ENCODE peak calls at places on chromosomes 12 and 14, in four cellular contexts. X is neural progenitor cell, R is astrocyte, T is GM23338. H is an unnamed sample.

GRCh38 chr12:6569312-6569711 is 1.2 kb upstream of the NOP2 start:
- DNase-seq in T (no peak), X (no peak), R (no peak), H (no peak)

GRCh38 chr14:87573581-87573980 is 419.4 kb downstream of the GALC start:
- DNase-seq in X (no peak), T (no peak), R (no peak), H (no peak)

GRCh38 chr14:63011609-63012008 is 33.6 kb downstream of the KCNH5 start:
- DNase-seq in T (no peak), R (no peak), X (no peak), H (no peak)

GRCh38 chr14:103847439-103847953 is at the start of gene PPP1R13B:
- DNase-seq in T (peak), R (peak), X (peak), H (peak)

GRCh38 chr12:104166465-104166864 is 28.5 kb upstream of the NFYB start:
- DNase-seq in T (no peak), R (peak), X (no peak), H (no peak)

GRCh38 chr12:646303-647038 is 16.8 kb downstream of the NINJ2 start:
- DNase-seq in R (no peak), T (no peak), X (no peak), H (no peak)

GRCh38 chr12:1529228-1529861 is 65.0 kb downstream of the FBXL14 start:
- DNase-seq in X (no peak), R (no peak), T (no peak), H (no peak)

GRCh38 chr12:115740586-115741155 is 536.8 kb downstream of the MED13L start:
- DNase-seq in T (no peak), X (no peak), R (no peak), H (no peak)

GRCh38 chr12:55700255-55701018 is 7.3 kb downstream of the ITGA7 start:
- DNase-seq in X (no peak), T (no peak), R (no peak), H (no peak)

GRCh38 chr12:93829073-93829472 is 151.9 kb downstream of the CRADD start:
- DNase-seq in X (peak), T (no peak), R (no peak), H (no peak)

GRCh38 chr12:119673634-119674033 is 5.7 kb downstream of the PRKAB1 start:
- DNase-seq in R (no peak), X (no peak), T (no peak), H (no peak)

GRCh38 chr12:57576613-57577160 is 14.3 kb upstream of the PIP4K2C start:
- DNase-seq in T (no peak), R (no peak), X (no peak), H (no peak)

GRCh38 chr12:49887536-49888401 is 15.9 kb downstream of the FAIM2 start:
- DNase-seq in T (no peak), R (no peak), X (no peak), H (no peak)

GRCh38 chr12:18158774-18159557 is 69.0 kb upstream of the RERGL start:
- DNase-seq in R (no peak), T (peak), X (peak), H (peak)

GRCh38 chr12:71636704-71637115 is 26.9 kb downstream of the ZFC3H1 start:
- DNase-seq in X (peak), R (peak), T (peak), H (no peak)

GRCh38 chr12:132071001-132071810 is 72.9 kb downstream of the DDX51 start:
- DNase-seq in R (no peak), X (no peak), T (no peak), H (no peak)

GRCh38 chr12:75641031-75641780 is 129.8 kb upstream of the KRR1 start:
- DNase-seq in R (peak), T (no peak), X (no peak), H (peak)

GRCh38 chr14:46250113-46250703 is 401.4 kb downstream of the RPL10L start:
- DNase-seq in T (peak), X (peak), R (no peak), H (no peak)

GRCh38 chr12:28219827-28220226 is 29.6 kb downstream of the CCDC91 start:
- DNase-seq in R (no peak), X (no peak), T (no peak), H (no peak)

GRCh38 chr14:24368215-24368561 is 204 bp downstream of the NFATC4 start:
- DNase-seq in R (no peak), T (peak), X (peak), H (no peak)

GRCh38 chr14:74038015-74038859 is 19.1 kb downstream of the BBOF1 start:
- DNase-seq in X (peak), T (peak), R (peak), H (peak)

GRCh38 chr12:12267801-12268200 is 957 bp upstream of the LRP6 start:
- DNase-seq in X (peak), T (peak), R (no peak), H (no peak)

DNA sequence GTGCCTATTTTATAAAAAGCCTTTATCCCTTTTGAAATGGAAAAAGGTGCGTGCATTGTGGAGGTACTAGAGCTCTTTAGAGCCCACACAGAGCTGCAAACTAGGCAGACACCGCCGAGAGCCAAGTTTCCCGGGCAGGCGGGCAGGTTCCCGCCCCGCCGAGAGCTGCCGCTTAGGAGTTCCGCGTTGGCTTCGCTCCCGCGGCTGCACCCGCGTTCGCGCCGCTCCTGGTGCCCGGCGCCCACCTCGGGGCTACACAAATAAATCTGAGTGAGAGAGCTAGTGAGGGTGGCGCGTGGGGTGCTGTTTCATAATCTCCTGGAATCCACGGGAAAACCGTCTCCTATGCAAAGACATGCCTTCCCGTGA is 715 bp downstream of the KITLG start:
- DNase-seq in X (peak), R (no peak), T (no peak), H (no peak)
- TF ChIP-seq EZH2 in X (no peak), R (no peak), T (no peak), H (no peak)

GRCh38 chr12:113474635-113475436 is 3.2 kb upstream of the LHX5 start:
- DNase-seq in X (peak), T (no peak), R (no peak), H (no peak)
- TF ChIP-seq EZH2 in X (peak), T (peak), R (no peak), H (no peak)

GRCh38 chr14:21535545-21536394 is 9.6 kb upstream of the SALL2 start:
- DNase-seq in T (no peak), X (no peak), R (no peak), H (no peak)
- TF ChIP-seq EZH2 in T (no peak), X (no peak), R (no peak), H (no peak)

GRCh38 chr14:91265404-91265803 is 20.9 kb upstream of the GPR68 start:
- DNase-seq in T (no peak), R (no peak), X (no peak), H (no peak)

GRCh38 chr14:91261115-91261514 is 16.6 kb upstream of the GPR68 start:
- DNase-seq in R (no peak), X (no peak), T (no peak), H (peak)

GRCh38 chr14:91263329-91263728 is 18.8 kb upstream of the GPR68 start:
- DNase-seq in T (no peak), R (no peak), X (no peak), H (no peak)

GRCh38 chr14:91261986-91262549 is 17.6 kb upstream of the GPR68 start:
- DNase-seq in X (no peak), R (no peak), T (no peak), H (no peak)

DNA sequence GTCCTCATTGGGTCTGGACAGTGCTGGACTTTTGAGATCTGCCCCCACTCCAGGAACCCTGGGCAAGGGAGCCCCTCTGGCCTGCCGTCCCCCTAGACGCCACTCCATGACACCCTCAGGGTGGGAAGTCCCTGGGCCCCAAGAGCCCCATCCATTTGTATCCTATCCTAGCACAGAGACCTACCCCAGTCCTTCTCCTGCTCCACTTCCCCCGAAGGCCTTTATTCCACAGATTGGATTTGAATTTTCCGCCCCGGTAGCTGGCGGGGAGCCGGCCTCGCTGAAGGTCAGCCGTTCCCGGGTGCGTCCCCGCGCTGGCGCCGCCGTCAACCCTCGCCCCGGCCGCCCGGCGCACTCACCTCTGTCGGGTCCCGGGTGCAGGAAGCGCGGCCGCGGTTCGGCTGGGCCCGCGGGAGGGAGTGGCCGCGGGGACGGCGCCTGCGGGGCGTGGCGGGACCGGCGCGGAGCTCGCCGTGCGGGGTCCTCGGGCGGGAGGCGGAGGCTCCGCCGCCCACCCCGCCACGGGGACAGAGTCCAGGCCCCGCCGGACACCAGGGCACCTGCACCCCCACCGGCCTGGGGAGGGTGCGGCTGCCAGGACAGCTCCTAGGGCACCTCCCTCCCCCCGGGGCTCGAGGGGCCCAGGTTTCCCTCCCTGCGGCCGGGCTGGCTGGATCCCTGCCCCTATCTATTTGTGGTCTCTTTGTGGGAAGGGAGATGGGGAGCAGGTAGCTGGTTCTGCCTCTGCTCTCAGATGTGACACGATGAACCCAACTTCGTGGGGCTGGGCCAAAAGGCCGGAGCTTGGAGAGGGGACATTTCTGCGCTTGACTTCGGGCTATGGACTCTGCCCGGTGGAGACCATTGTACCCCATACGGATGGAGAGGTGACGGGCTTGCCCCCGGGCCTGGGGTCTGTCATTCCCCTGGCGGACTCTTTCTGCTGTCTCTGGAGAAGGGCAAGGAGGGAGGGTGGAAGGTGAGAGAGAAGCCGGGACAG is 19.9 kb upstream of the GPR68 start:
- DNase-seq in R (no peak), X (peak), T (peak), H (no peak)
- TF ChIP-seq EZH2 in R (no peak), X (peak), T (peak), H (no peak)

GRCh38 chr12:92550234-92550633 is 152.6 kb upstream of the PLEKHG7 start:
- DNase-seq in R (no peak), T (no peak), X (no peak), H (no peak)

GRCh38 chr12:92546826-92547348 is 155.9 kb upstream of the PLEKHG7 start:
- DNase-seq in R (no peak), T (no peak), X (no peak), H (no peak)

GRCh38 chr12:92546259-92546825 is 156.4 kb upstream of the PLEKHG7 start:
- DNase-seq in R (no peak), X (no peak), T (no peak), H (no peak)

GRCh38 chr12:92550661-92551060 is 152.1 kb upstream of the PLEKHG7 start:
- DNase-seq in T (no peak), R (no peak), X (no peak), H (no peak)

GRCh38 chr12:92547906-92548305 is 154.9 kb upstream of the PLEKHG7 start:
- DNase-seq in T (no peak), X (no peak), R (no peak), H (no peak)
- TF ChIP-seq EZH2 in T (no peak), X (no peak), R (no peak), H (no peak)

DNA sequence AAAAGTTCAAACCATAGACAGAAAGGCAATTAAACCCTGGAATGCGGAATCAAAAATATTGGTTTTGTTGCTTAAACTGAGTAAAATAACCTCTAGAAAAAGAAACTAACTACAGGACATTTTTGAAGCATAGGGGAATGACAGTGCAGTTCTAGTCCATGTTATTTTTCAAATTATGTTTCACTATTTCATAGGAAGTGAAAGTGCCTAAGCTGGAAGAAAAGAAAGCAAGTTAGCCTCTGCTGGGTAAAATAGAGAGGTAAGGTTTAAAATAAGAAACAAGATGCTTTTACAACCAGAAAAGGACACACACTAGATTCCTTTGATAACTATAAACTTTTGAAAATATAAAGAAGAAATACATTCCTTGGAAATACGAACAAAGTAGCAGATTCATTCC is 1.1 kb downstream of the CLECL1 start:
- DNase-seq in X (no peak), T (no peak), R (no peak), H (no peak)
- TF ChIP-seq EZH2 in X (no peak), T (no peak), R (no peak), H (no peak)

H was measured in DND-41.